ENCODE peak calls at places on chromosomes 7 and 10, in nine cellular contexts. W is caudate nucleus; L is activated CD8-positive, alpha-beta memory T cell treated with anti-CD3 and anti-CD28 coated beads for 1 hour; D is NCI-H1436; R is NCI-H1092 treated with DMSO at 0.1 percent for 48 hours; A is GM18507; V is GM20000; G is Calu3; T is GM12878. N is an unnamed sample.

GRCh38 chr10:126262971-126263370 is 125.3 kb downstream of the ADAM12 start:
- DNase-seq in W (no peak), L (no peak), D (no peak), R (no peak), A (no peak), V (no peak), G (no peak), T (no peak), N (no peak)

GRCh38 chr7:22864855-22865606 is 42.4 kb upstream of the TOMM7 start:
- DNase-seq in W (no peak), L (no peak), D (peak; percentile 11), R (no peak), A (no peak), V (no peak), G (no peak), T (no peak), N (no peak)

GRCh38 chr7:151009340-151010001 is 14.8 kb downstream of the ATG9B start:
- DNase-seq in W (no peak), L (no peak), D (no peak), R (no peak), A (no peak), V (no peak), G (no peak), T (no peak), N (no peak)

GRCh38 chr7:108836246-108836645 is 266.6 kb downstream of the DNAJB9 start:
- DNase-seq in W (no peak), L (no peak), D (no peak), R (no peak), A (no peak), V (no peak), G (no peak), T (no peak), N (no peak)

GRCh38 chr10:32131388-32131787 is 75.2 kb upstream of the KIF5B start:
- DNase-seq in W (no peak), L (no peak), D (no peak), R (no peak), A (no peak), V (no peak), G (no peak), T (no peak), N (no peak)

GRCh38 chr10:45420453-45421192 is 46.6 kb downstream of the ALOX5 start:
- DNase-seq in W (no peak), L (peak; percentile 35), D (peak; percentile 10), R (peak; percentile 89), A (peak; percentile 60), V (peak; percentile 70), G (peak; percentile 83), T (peak; percentile 90), N (peak; percentile 68)

GRCh38 chr10:99924451-99924850 is 85.3 kb downstream of the DNMBP start:
- DNase-seq in W (no peak), L (no peak), D (no peak), R (no peak), A (no peak), V (no peak), G (no peak), T (no peak), N (no peak)

GRCh38 chr7:42480304-42480665 is 243.3 kb upstream of the GLI3 start:
- DNase-seq in W (no peak), L (no peak), D (no peak), R (no peak), A (no peak), V (no peak), G (no peak), T (no peak), N (no peak)

GRCh38 chr7:79984210-79984609 is 150.4 kb upstream of the GNAI1 start:
- DNase-seq in W (no peak), L (no peak), D (no peak), R (no peak), A (no peak), V (no peak), G (no peak), T (no peak), N (no peak)

GRCh38 chr10:89201345-89202032 is 5.6 kb downstream of the CH25H start:
- DNase-seq in W (no peak), L (no peak), D (no peak), R (no peak), A (no peak), V (no peak), G (no peak), T (no peak), N (no peak)

GRCh38 chr10:94103902-94104301 is 110.2 kb downstream of the PLCE1 start:
- DNase-seq in W (no peak), L (no peak), D (no peak), R (no peak), A (no peak), V (no peak), G (no peak), T (no peak), N (no peak)

GRCh38 chr10:71799785-71800453 is 26.6 kb upstream of the VSIR start:
- DNase-seq in W (no peak), L (no peak), D (no peak), R (no peak), A (no peak), V (no peak), G (peak; percentile 73), T (no peak), N (no peak)

GRCh38 chr10:11397077-11397476 is 214.4 kb downstream of the USP6NL start:
- DNase-seq in W (no peak), L (no peak), D (no peak), R (no peak), A (no peak), V (no peak), G (no peak), T (no peak), N (no peak)

GRCh38 chr10:86945361-86946214 is 11.8 kb downstream of the MMRN2 start:
- DNase-seq in W (no peak), L (no peak), D (no peak), R (peak; percentile 33), A (no peak), V (no peak), G (peak; percentile 28), T (no peak), N (no peak)

GRCh38 chr10:24597426-24597825 is 126.3 kb downstream of the ARHGAP21 start:
- DNase-seq in W (no peak), L (no peak), D (no peak), R (no peak), A (no peak), V (no peak), G (no peak), T (no peak), N (no peak)

GRCh38 chr10:36494386-36494785 is 631.0 kb upstream of the ANKRD30A start:
- DNase-seq in W (no peak), L (no peak), D (no peak), R (no peak), A (no peak), V (no peak), G (no peak), T (no peak), N (peak; percentile 37)

GRCh38 chr10:35827783-35828182 is 185.7 kb upstream of the FZD8 start:
- DNase-seq in W (no peak), L (no peak), D (no peak), R (no peak), A (no peak), V (no peak), G (no peak), T (no peak), N (peak; percentile 40)

GRCh38 chr10:45180946-45181439 is 134.4 kb downstream of the OR13A1 start:
- DNase-seq in W (no peak), L (no peak), D (no peak), R (no peak), A (no peak), V (no peak), G (no peak), T (no peak), N (no peak)

GRCh38 chr10:11715815-11716494 is 26.2 kb upstream of the ECHDC3 start:
- DNase-seq in W (no peak), L (no peak), D (no peak), R (no peak), A (no peak), V (no peak), G (peak; percentile 43), T (no peak), N (no peak)

GRCh38 chr7:78260826-78261225 is 462.3 kb downstream of the PHTF2 start:
- DNase-seq in W (no peak), L (no peak), D (no peak), R (no peak), A (no peak), V (no peak), G (no peak), T (no peak), N (no peak)

GRCh38 chr7:13880789-13881188 is 108.7 kb downstream of the ETV1 start:
- DNase-seq in W (no peak), L (no peak), D (no peak), R (no peak), A (no peak), V (no peak), G (no peak), T (no peak), N (no peak)

GRCh38 chr10:79013406-79013805 is 55.4 kb upstream of the ZMIZ1 start:
- DNase-seq in W (no peak), L (no peak), D (no peak), R (no peak), A (no peak), V (no peak), G (no peak), T (no peak), N (no peak)

GRCh38 chr7:139192014-139192706 is 38.9 kb upstream of the UBN2 start:
- DNase-seq in W (no peak), L (no peak), D (no peak), R (no peak), A (no peak), V (no peak), G (no peak), T (no peak), N (no peak)

GRCh38 chr7:4667776-4668509 is 14.2 kb upstream of the FOXK1 start:
- DNase-seq in W (no peak), L (no peak), D (no peak), R (no peak), A (no peak), V (no peak), G (no peak), T (no peak), N (no peak)

GRCh38 chr10:95566121-95566520 is 5.0 kb upstream of the SORBS1 start:
- DNase-seq in W (no peak), L (no peak), D (no peak), R (no peak), A (no peak), V (no peak), G (no peak), T (no peak), N (no peak)

GRCh38 chr7:7802531-7802930 is 84.1 kb upstream of the RPA3 start:
- DNase-seq in W (no peak), L (no peak), D (no peak), R (no peak), A (no peak), V (no peak), G (no peak), T (no peak), N (no peak)

GRCh38 chr7:45938626-45939302 is 17.7 kb upstream of the IGFBP3 start:
- DNase-seq in W (no peak), L (no peak), D (no peak), R (no peak), A (no peak), V (no peak), G (no peak), T (no peak), N (no peak)

GRCh38 chr7:69878015-69878414 is 279.7 kb downstream of the AUTS2 start:
- DNase-seq in W (no peak), L (no peak), D (no peak), R (no peak), A (no peak), V (no peak), G (no peak), T (no peak), N (no peak)

GRCh38 chr10:118447478-118447877 is 105.4 kb upstream of the FAM204A start:
- DNase-seq in W (no peak), L (no peak), D (no peak), R (no peak), A (no peak), V (no peak), G (no peak), T (no peak), N (no peak)

N was measured in occipital lobe.